ENCODE peak calls at places on chromosomes 12 and 14, in five cellular contexts. D is HT-29; J is effector CD8-positive, alpha-beta T cell; P is Jurkat, Clone E6-1; F is KG1. V is an unnamed sample.

GRCh38 chr12:111363578-111363977 is 5.3 kb downstream of the PHETA1 start:
- DNase-seq in F (no peak), D (no peak), J (no peak), P (no peak), V (no peak)

GRCh38 chr14:42424501-42424900 is 817.8 kb downstream of the LRFN5 start:
- DNase-seq in F (no peak), P (no peak), J (no peak), D (no peak), V (no peak)

GRCh38 chr12:1350055-1350933 is 244.1 kb downstream of the FBXL14 start:
- DNase-seq in J (no peak), P (no peak), D (peak), F (no peak), V (peak)

GRCh38 chr14:81980601-81981310 is 447.1 kb upstream of the SEL1L start:
- DNase-seq in J (no peak), D (no peak), P (no peak), F (no peak), V (no peak)

GRCh38 chr12:29537292-29537691 is 39.8 kb upstream of the OVCH1 start:
- DNase-seq in D (no peak), J (no peak), F (no peak), P (no peak), V (no peak)

GRCh38 chr12:31368666-31369361 is 42.9 kb upstream of the SINHCAF start:
- DNase-seq in J (no peak), P (no peak), D (peak), F (no peak), V (peak)

GRCh38 chr12:87054225-87054624 is 798.0 kb upstream of the MGAT4C start:
- DNase-seq in P (no peak), J (no peak), F (no peak), D (no peak), V (no peak)

GRCh38 chr12:110067531-110067930 is 19.2 kb upstream of the C12orf76 start:
- DNase-seq in D (no peak), P (peak), J (no peak), F (no peak), V (no peak)

GRCh38 chr12:4438834-4439596 is 6.6 kb downstream of the FGF6 start:
- DNase-seq in D (no peak), F (no peak), J (no peak), P (no peak), V (no peak)

GRCh38 chr14:96176275-96176674 is 28.4 kb upstream of the BDKRB2 start:
- DNase-seq in F (no peak), D (no peak), J (no peak), P (no peak), V (no peak)

GRCh38 chr14:104545151-104545931 is 34.2 kb upstream of the C14orf180 start:
- DNase-seq in J (no peak), P (no peak), D (no peak), F (no peak), V (no peak)

GRCh38 chr12:27733052-27733656 is 22.5 kb downstream of the MRPS35 start:
- DNase-seq in F (no peak), J (no peak), P (peak), D (peak), V (peak)

GRCh38 chr12:66984962-66985361 is 284.2 kb upstream of the CAND1 start:
- DNase-seq in F (no peak), J (no peak), D (no peak), P (no peak), V (peak)

GRCh38 chr12:3407723-3408122 is 83.3 kb upstream of the PRMT8 start:
- DNase-seq in J (no peak), P (no peak), F (no peak), D (no peak), V (no peak)

GRCh38 chr12:105935106-105935505 is 203.6 kb downstream of the NUAK1 start:
- DNase-seq in P (no peak), F (no peak), D (no peak), J (no peak), V (no peak)

GRCh38 chr14:106129274-106129673 is 602.9 kb downstream of the TMEM121 start:
- DNase-seq in J (peak), F (peak), D (no peak), P (peak), V (no peak)

GRCh38 chr14:76056128-76056527 is 70.6 kb downstream of the IFT43 start:
- DNase-seq in D (peak), F (no peak), P (no peak), J (no peak), V (peak)

GRCh38 chr12:90858261-90858660 is 96.7 kb downstream of the CCER1 start:
- DNase-seq in D (peak), P (no peak), F (no peak), J (no peak), V (peak)

GRCh38 chr12:78120866-78121590 is 290.3 kb downstream of the NAV3 start:
- DNase-seq in P (peak), J (no peak), F (no peak), D (peak), V (peak)

GRCh38 chr14:81144811-81145598 is 75.8 kb downstream of the GTF2A1 start:
- DNase-seq in J (no peak), P (no peak), F (no peak), D (no peak), V (no peak)

GRCh38 chr14:105883066-105884005 is 357.0 kb downstream of the TMEM121 start:
- DNase-seq in F (no peak), J (no peak), P (no peak), D (no peak), V (no peak)

GRCh38 chr12:11741434-11742092 is 92.1 kb downstream of the ETV6 start:
- DNase-seq in J (no peak), P (no peak), F (no peak), D (peak), V (no peak)

GRCh38 chr12:66092559-66093269 is 37.8 kb downstream of the LLPH start:
- DNase-seq in F (no peak), D (no peak), P (no peak), J (no peak), V (peak)

GRCh38 chr14:100566119-100566518 is 21.1 kb downstream of the BEGAIN start:
- DNase-seq in F (no peak), P (no peak), D (peak), J (no peak), V (no peak)

GRCh38 chr12:100163416-100164152 is 20.9 kb upstream of the BLTP3B start:
- DNase-seq in P (peak), J (peak), D (peak), F (peak), V (peak)

GRCh38 chr12:110249105-110249504 is 31.9 kb upstream of the ATP2A2 start:
- DNase-seq in P (no peak), J (no peak), F (no peak), D (no peak), V (no peak)

GRCh38 chr14:24726480-24726879 is 92.5 kb upstream of the GZMB start:
- DNase-seq in P (no peak), D (no peak), F (no peak), J (no peak), V (no peak)

GRCh38 chr12:14961466-14962155 is at the start of gene ARHGDIB:
- DNase-seq in F (peak), J (peak), P (peak), D (no peak), V (no peak)

GRCh38 chr12:82996168-82996812 is 309.6 kb downstream of the TMTC2 start:
- DNase-seq in P (no peak), D (peak), F (no peak), J (no peak), V (peak)

GRCh38 chr12:110370732-110371141 is 32.8 kb downstream of the ANAPC7 start:
- DNase-seq in F (no peak), P (no peak), J (no peak), D (no peak), V (no peak)

GRCh38 chr12:9813821-9814798 is 13.2 kb upstream of the KLRF1 start:
- DNase-seq in F (peak), J (peak), D (peak), P (peak), V (peak)

GRCh38 chr14:75088566-75089373 is 19.3 kb downstream of the ZC2HC1C start:
- DNase-seq in P (peak), D (peak), F (peak), J (peak), V (peak)

GRCh38 chr12:65602579-65603295 is 221.5 kb upstream of the HMGA2 start:
- DNase-seq in J (no peak), D (peak), F (no peak), P (peak), V (peak)

GRCh38 chr14:85195872-85196477 is 334.0 kb upstream of the FLRT2 start:
- DNase-seq in D (peak), P (no peak), J (no peak), F (no peak), V (no peak)

V was measured in Calu3.